ENCODE peak calls at places on chromosomes 7 and 10, in ten cellular contexts. One of them, this sample, is unnamed.

GRCh38 chr10:100728928-100729876 is 16.2 kb upstream of the PAX2 start:
- DNase-seq in foreskin fibroblast: peak
- DNase-seq in esophagus squamous epithelium: no peak
- DNase-seq in IMR-90: peak
- DNase-seq in heart left ventricle: no peak
- DNase-seq in stomach: peak
- DNase-seq in spleen: peak
- DNase-seq in CD8-positive, alpha-beta T cell: no peak
- DNase-seq in body of pancreas: peak
- DNase-seq in AG09309: no peak
- DNase-seq in this sample: peak

GRCh38 chr10:43202657-43203490 is 64.0 kb downstream of the RASGEF1A start:
- DNase-seq in foreskin fibroblast: peak
- DNase-seq in esophagus squamous epithelium: no peak
- DNase-seq in IMR-90: no peak
- DNase-seq in heart left ventricle: peak
- DNase-seq in stomach: peak
- DNase-seq in spleen: peak
- DNase-seq in CD8-positive, alpha-beta T cell: no peak
- DNase-seq in body of pancreas: peak
- DNase-seq in AG09309: no peak
- DNase-seq in this sample: no peak

GRCh38 chr10:119466655-119467054 is 75.9 kb downstream of the RGS10 start:
- DNase-seq in foreskin fibroblast: no peak
- DNase-seq in esophagus squamous epithelium: no peak
- DNase-seq in IMR-90: no peak
- DNase-seq in heart left ventricle: no peak
- DNase-seq in stomach: no peak
- DNase-seq in spleen: peak
- DNase-seq in CD8-positive, alpha-beta T cell: no peak
- DNase-seq in body of pancreas: no peak
- DNase-seq in AG09309: no peak
- DNase-seq in this sample: no peak

GRCh38 chr10:71471957-71472365 is 75.2 kb downstream of the CDH23 start:
- DNase-seq in foreskin fibroblast: no peak
- DNase-seq in esophagus squamous epithelium: no peak
- DNase-seq in IMR-90: no peak
- DNase-seq in heart left ventricle: peak
- DNase-seq in stomach: no peak
- DNase-seq in spleen: peak
- DNase-seq in CD8-positive, alpha-beta T cell: no peak
- DNase-seq in body of pancreas: peak
- DNase-seq in AG09309: no peak
- DNase-seq in this sample: no peak

GRCh38 chr7:20199015-20199737 is 18.0 kb downstream of the MACC1 start:
- DNase-seq in foreskin fibroblast: peak
- DNase-seq in esophagus squamous epithelium: no peak
- DNase-seq in IMR-90: peak
- DNase-seq in heart left ventricle: no peak
- DNase-seq in stomach: peak
- DNase-seq in spleen: peak
- DNase-seq in CD8-positive, alpha-beta T cell: no peak
- DNase-seq in body of pancreas: peak
- DNase-seq in AG09309: peak
- DNase-seq in this sample: peak

GRCh38 chr7:28572321-28573058 is 160.2 kb downstream of the CREB5 start:
- DNase-seq in foreskin fibroblast: no peak
- DNase-seq in esophagus squamous epithelium: no peak
- DNase-seq in IMR-90: no peak
- DNase-seq in heart left ventricle: no peak
- DNase-seq in stomach: no peak
- DNase-seq in spleen: no peak
- DNase-seq in CD8-positive, alpha-beta T cell: no peak
- DNase-seq in body of pancreas: no peak
- DNase-seq in AG09309: no peak
- DNase-seq in this sample: no peak

GRCh38 chr7:56092789-56093531 is at the start of gene PHKG1:
- DNase-seq in foreskin fibroblast: peak
- DNase-seq in esophagus squamous epithelium: no peak
- DNase-seq in IMR-90: peak
- DNase-seq in heart left ventricle: peak
- DNase-seq in stomach: peak
- DNase-seq in spleen: peak
- DNase-seq in CD8-positive, alpha-beta T cell: no peak
- DNase-seq in body of pancreas: peak
- DNase-seq in AG09309: peak
- DNase-seq in this sample: peak

GRCh38 chr7:105010538-105011523 is 3.2 kb upstream of the KMT2E start:
- DNase-seq in foreskin fibroblast: no peak
- DNase-seq in esophagus squamous epithelium: no peak
- DNase-seq in IMR-90: peak
- DNase-seq in heart left ventricle: no peak
- DNase-seq in stomach: no peak
- DNase-seq in spleen: no peak
- DNase-seq in CD8-positive, alpha-beta T cell: no peak
- DNase-seq in body of pancreas: no peak
- DNase-seq in AG09309: no peak
- DNase-seq in this sample: peak

GRCh38 chr10:117477961-117478670 is 64.4 kb upstream of the EMX2 start:
- DNase-seq in foreskin fibroblast: peak
- DNase-seq in esophagus squamous epithelium: no peak
- DNase-seq in IMR-90: peak
- DNase-seq in heart left ventricle: no peak
- DNase-seq in stomach: no peak
- DNase-seq in spleen: peak
- DNase-seq in CD8-positive, alpha-beta T cell: no peak
- DNase-seq in body of pancreas: no peak
- DNase-seq in AG09309: peak
- DNase-seq in this sample: peak

GRCh38 chr7:105014725-105015630 is 973 bp downstream of the KMT2E start:
- DNase-seq in foreskin fibroblast: peak
- DNase-seq in esophagus squamous epithelium: no peak
- DNase-seq in IMR-90: peak
- DNase-seq in heart left ventricle: peak
- DNase-seq in stomach: peak
- DNase-seq in spleen: peak
- DNase-seq in CD8-positive, alpha-beta T cell: peak
- DNase-seq in body of pancreas: peak
- DNase-seq in AG09309: no peak
- DNase-seq in this sample: peak

GRCh38 chr7:519974-520458 is 370 bp upstream of the PDGFA start:
- DNase-seq in foreskin fibroblast: peak
- DNase-seq in esophagus squamous epithelium: no peak
- DNase-seq in IMR-90: peak
- DNase-seq in heart left ventricle: peak
- DNase-seq in stomach: peak
- DNase-seq in spleen: no peak
- DNase-seq in CD8-positive, alpha-beta T cell: no peak
- DNase-seq in body of pancreas: peak
- DNase-seq in AG09309: no peak
- DNase-seq in this sample: peak

GRCh38 chr7:16223963-16224707 is 197.2 kb downstream of the CRPPA start:
- DNase-seq in foreskin fibroblast: no peak
- DNase-seq in esophagus squamous epithelium: no peak
- DNase-seq in IMR-90: no peak
- DNase-seq in heart left ventricle: no peak
- DNase-seq in stomach: no peak
- DNase-seq in spleen: no peak
- DNase-seq in CD8-positive, alpha-beta T cell: no peak
- DNase-seq in body of pancreas: no peak
- DNase-seq in AG09309: no peak
- DNase-seq in this sample: no peak

GRCh38 chr7:5420841-5421625 is 2.6 kb downstream of the TNRC18 start:
- DNase-seq in foreskin fibroblast: peak
- DNase-seq in esophagus squamous epithelium: no peak
- DNase-seq in IMR-90: no peak
- DNase-seq in heart left ventricle: peak
- DNase-seq in stomach: peak
- DNase-seq in spleen: peak
- DNase-seq in CD8-positive, alpha-beta T cell: no peak
- DNase-seq in body of pancreas: peak
- DNase-seq in AG09309: no peak
- DNase-seq in this sample: no peak

DNA sequence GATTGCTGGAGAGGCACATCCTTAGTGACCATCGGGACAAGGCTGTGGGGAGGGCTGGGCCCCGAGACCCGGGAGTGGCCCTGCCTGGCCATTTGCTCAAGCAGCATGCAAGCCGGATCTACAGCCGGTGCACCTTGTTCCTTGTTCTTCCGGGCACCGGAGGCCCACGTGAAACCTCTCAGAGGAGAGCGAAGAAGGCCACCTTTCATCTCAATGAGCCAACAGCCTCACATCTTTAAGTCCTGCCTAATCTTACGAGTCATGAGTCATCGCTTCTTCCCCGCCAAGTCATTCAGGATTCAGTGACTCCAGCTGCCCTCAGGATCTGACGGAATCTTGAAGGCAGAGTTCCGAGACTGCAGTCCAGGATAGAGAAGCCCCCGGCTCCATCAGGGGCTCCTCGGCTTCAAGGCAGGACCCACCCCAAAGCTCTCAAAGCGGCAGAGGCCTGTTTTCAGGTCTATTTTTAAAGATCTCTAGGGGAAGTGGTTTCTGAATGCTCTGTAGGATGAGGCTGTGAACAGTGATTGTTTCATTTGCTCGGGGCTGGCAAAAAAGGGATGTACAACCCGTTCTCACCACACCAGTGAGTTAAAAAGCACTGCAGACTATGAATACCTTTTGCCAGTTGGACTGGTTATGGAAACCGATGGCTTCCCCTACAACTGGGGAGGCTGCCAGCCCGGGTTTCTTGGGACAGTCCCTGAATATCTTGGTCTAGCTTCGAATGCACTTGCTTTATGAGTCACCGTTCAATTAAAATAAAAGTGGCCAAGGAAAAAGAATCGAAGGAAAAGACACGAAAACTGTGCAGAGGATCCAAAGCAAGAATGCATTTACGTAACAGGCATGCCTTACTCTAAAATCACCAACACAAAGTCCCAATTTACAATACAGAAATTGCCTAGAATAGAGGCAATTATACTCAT is 57.2 kb upstream of the ECHDC3 start:
- DNase-seq in foreskin fibroblast: peak
- DNase-seq in esophagus squamous epithelium: peak
- DNase-seq in IMR-90: peak
- DNase-seq in heart left ventricle: peak
- DNase-seq in stomach: peak
- DNase-seq in spleen: peak
- DNase-seq in CD8-positive, alpha-beta T cell: peak
- DNase-seq in body of pancreas: peak
- DNase-seq in AG09309: peak
- DNase-seq in this sample: peak
- H3K4me3 ChIP-seq in foreskin fibroblast: peak
- H3K4me3 ChIP-seq in esophagus squamous epithelium: peak
- H3K4me3 ChIP-seq in IMR-90: peak
- H3K4me3 ChIP-seq in heart left ventricle: no peak
- H3K4me3 ChIP-seq in stomach: peak
- H3K4me3 ChIP-seq in spleen: peak
- H3K4me3 ChIP-seq in CD8-positive, alpha-beta T cell: peak
- H3K4me3 ChIP-seq in body of pancreas: no peak
- H3K4me3 ChIP-seq in AG09309: peak
- H3K4me3 ChIP-seq in this sample: peak

GRCh38 chr7:130490888-130491771 is 755 bp upstream of the MEST start:
- DNase-seq in foreskin fibroblast: peak
- DNase-seq in esophagus squamous epithelium: no peak
- DNase-seq in IMR-90: peak
- DNase-seq in heart left ventricle: peak
- DNase-seq in stomach: peak
- DNase-seq in spleen: peak
- DNase-seq in CD8-positive, alpha-beta T cell: no peak
- DNase-seq in body of pancreas: peak
- DNase-seq in AG09309: no peak
- DNase-seq in this sample: no peak
- TF ChIP-seq CTCF in foreskin fibroblast: peak
- TF ChIP-seq CTCF in esophagus squamous epithelium: no peak
- TF ChIP-seq CTCF in IMR-90: peak
- TF ChIP-seq CTCF in heart left ventricle: peak
- TF ChIP-seq CTCF in stomach: peak
- TF ChIP-seq CTCF in spleen: peak
- TF ChIP-seq CTCF in CD8-positive, alpha-beta T cell: peak
- TF ChIP-seq CTCF in body of pancreas: peak
- TF ChIP-seq CTCF in AG09309: peak
- TF ChIP-seq CTCF in this sample: no peak

DNA sequence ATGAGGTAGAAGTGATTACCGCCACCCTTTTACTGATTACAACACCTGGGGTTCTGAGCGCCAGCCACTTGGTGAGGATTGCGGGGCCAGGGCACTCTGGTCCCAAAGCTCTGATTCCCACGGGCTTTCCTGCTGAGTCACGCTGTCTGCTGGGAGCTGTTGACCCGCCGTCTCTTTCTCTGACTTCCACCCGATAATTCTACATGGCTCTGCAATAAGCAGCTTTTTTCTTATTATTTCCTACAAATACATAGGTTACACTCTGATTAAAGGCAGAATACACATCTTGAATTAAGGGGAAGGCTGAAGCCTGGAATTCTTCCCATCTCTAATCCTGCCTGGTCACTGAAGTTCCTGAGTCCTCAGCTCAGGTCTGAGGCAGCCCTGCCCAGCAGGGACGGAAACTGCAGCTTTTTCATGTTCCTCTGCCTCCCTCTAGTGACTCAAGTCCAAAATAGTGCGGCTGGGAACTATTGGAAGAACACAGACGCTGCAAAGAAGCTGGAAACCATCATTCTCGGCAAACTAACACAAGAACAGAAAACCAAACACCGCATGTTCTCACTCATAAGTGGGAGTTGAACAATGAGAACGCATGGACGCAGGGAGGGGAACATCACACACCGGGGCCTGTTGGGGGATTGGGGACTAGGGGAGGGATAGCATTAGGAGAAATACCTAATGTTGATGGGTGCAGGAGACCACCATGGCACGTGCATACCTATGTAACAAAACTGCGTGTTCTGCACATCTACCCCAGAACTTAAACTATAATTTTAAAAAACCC is 178.3 kb downstream of the PRKCQ start:
- DNase-seq in foreskin fibroblast: peak
- DNase-seq in esophagus squamous epithelium: no peak
- DNase-seq in IMR-90: peak
- DNase-seq in heart left ventricle: peak
- DNase-seq in stomach: peak
- DNase-seq in spleen: peak
- DNase-seq in CD8-positive, alpha-beta T cell: no peak
- DNase-seq in body of pancreas: peak
- DNase-seq in AG09309: peak
- DNase-seq in this sample: peak
- H3K4me3 ChIP-seq in foreskin fibroblast: peak
- H3K4me3 ChIP-seq in esophagus squamous epithelium: peak
- H3K4me3 ChIP-seq in IMR-90: peak
- H3K4me3 ChIP-seq in heart left ventricle: no peak
- H3K4me3 ChIP-seq in stomach: peak
- H3K4me3 ChIP-seq in spleen: peak
- H3K4me3 ChIP-seq in CD8-positive, alpha-beta T cell: no peak
- H3K4me3 ChIP-seq in body of pancreas: no peak
- H3K4me3 ChIP-seq in AG09309: peak
- H3K4me3 ChIP-seq in this sample: peak

GRCh38 chr10:26728957-26729356 is 31.5 kb downstream of the PDSS1 start:
- DNase-seq in foreskin fibroblast: no peak
- DNase-seq in esophagus squamous epithelium: no peak
- DNase-seq in IMR-90: no peak
- DNase-seq in heart left ventricle: no peak
- DNase-seq in stomach: no peak
- DNase-seq in spleen: no peak
- DNase-seq in CD8-positive, alpha-beta T cell: no peak
- DNase-seq in body of pancreas: no peak
- DNase-seq in AG09309: no peak
- DNase-seq in this sample: no peak
- TF ChIP-seq CTCF in foreskin fibroblast: no peak
- TF ChIP-seq CTCF in esophagus squamous epithelium: no peak
- TF ChIP-seq CTCF in IMR-90: peak
- TF ChIP-seq CTCF in heart left ventricle: no peak
- TF ChIP-seq CTCF in stomach: no peak
- TF ChIP-seq CTCF in spleen: no peak
- TF ChIP-seq CTCF in CD8-positive, alpha-beta T cell: no peak
- TF ChIP-seq CTCF in body of pancreas: no peak
- TF ChIP-seq CTCF in AG09309: peak
- TF ChIP-seq CTCF in this sample: no peak

GRCh38 chr7:102466097-102466496 is 1.3 kb downstream of the LRWD1 start:
- DNase-seq in foreskin fibroblast: no peak
- DNase-seq in esophagus squamous epithelium: no peak
- DNase-seq in IMR-90: no peak
- DNase-seq in heart left ventricle: no peak
- DNase-seq in stomach: no peak
- DNase-seq in spleen: no peak
- DNase-seq in CD8-positive, alpha-beta T cell: no peak
- DNase-seq in body of pancreas: no peak
- DNase-seq in AG09309: no peak
- DNase-seq in this sample: no peak
- H3K4me3 ChIP-seq in foreskin fibroblast: peak
- H3K4me3 ChIP-seq in esophagus squamous epithelium: no peak
- H3K4me3 ChIP-seq in IMR-90: no peak
- H3K4me3 ChIP-seq in heart left ventricle: no peak
- H3K4me3 ChIP-seq in stomach: no peak
- H3K4me3 ChIP-seq in spleen: peak
- H3K4me3 ChIP-seq in CD8-positive, alpha-beta T cell: no peak
- H3K4me3 ChIP-seq in body of pancreas: no peak
- H3K4me3 ChIP-seq in AG09309: peak
- H3K4me3 ChIP-seq in this sample: no peak

This sample was measured in fibroblast of mammary gland.